ENCODE peak calls at places on chromosomes 11 and 22, in eight cellular contexts. G is amniotic stem cell, W is NCI-H1930, E is esophagus muscularis mucosa, F is thoracic aorta, L is head of caudate nucleus, Y is AML-193, P is lung. K is an unnamed sample.

GRCh38 chr22:19523240-19524169 is 705 bp downstream of the CLDN5 start:
- DNase-seq in G (no peak), W (peak; percentile 21), E (no peak), F (no peak), L (no peak), Y (peak; percentile 35), P (no peak), K (no peak)

GRCh38 chr11:18650859-18651557 is 16.9 kb upstream of the SPTY2D1 start:
- DNase-seq in G (no peak), W (peak; percentile 30), E (no peak), F (no peak), L (no peak), Y (peak; percentile 77), P (peak; percentile 40), K (peak; percentile 10)

GRCh38 chr11:10351768-10352641 is 47.1 kb downstream of the ADM start:
- DNase-seq in G (peak; percentile 80), W (peak; percentile 69), E (peak; percentile 93), F (peak; percentile 22), L (no peak), Y (no peak), P (peak; percentile 39), K (peak; percentile 36)

GRCh38 chr11:35334385-35335090 is 84.8 kb downstream of the SLC1A2 start:
- DNase-seq in G (no peak), W (no peak), E (no peak), F (no peak), L (no peak), Y (no peak), P (no peak), K (no peak)

GRCh38 chr22:32555546-32555945 is 80.9 kb downstream of the FBXO7 start:
- DNase-seq in G (no peak), W (no peak), E (no peak), F (no peak), L (no peak), Y (no peak), P (no peak), K (no peak)

GRCh38 chr11:117916956-117917355 is 12.2 kb downstream of the TMPRSS13 start:
- DNase-seq in G (no peak), W (no peak), E (no peak), F (no peak), L (no peak), Y (no peak), P (no peak), K (no peak)

GRCh38 chr22:30309981-30310672 is 16.6 kb downstream of the TBC1D10A start:
- DNase-seq in G (no peak), W (no peak), E (no peak), F (no peak), L (no peak), Y (no peak), P (peak; percentile 77), K (peak; percentile 45)

GRCh38 chr22:44667829-44668189 is 34.2 kb upstream of the PRR5 start:
- DNase-seq in G (no peak), W (no peak), E (no peak), F (no peak), L (no peak), Y (peak; percentile 34), P (no peak), K (no peak)

GRCh38 chr22:44181033-44181911 is 547 bp downstream of the PARVG start:
- DNase-seq in G (no peak), W (no peak), E (no peak), F (no peak), L (peak; percentile 19), Y (peak; percentile 31), P (no peak), K (peak; percentile 35)

GRCh38 chr22:24097961-24098391 is 83.3 kb upstream of the SUSD2 start:
- DNase-seq in G (no peak), W (no peak), E (no peak), F (no peak), L (no peak), Y (no peak), P (no peak), K (no peak)

K was measured in Ammon's horn.